ENCODE peak calls at places on chromosomes 3 and 15, in four cellular contexts. U, N, K and T are unnamed samples.

GRCh38 chr15:51368751-51369450 is 27.4 kb downstream of the GLDN start:
- DNase-seq in U (no peak), N (peak), K (peak), T (no peak)

GRCh38 chr3:14428087-14429067 is 26.0 kb downstream of the SLC6A6 start:
- DNase-seq in U (no peak), K (no peak), N (no peak), T (no peak)

GRCh38 chr3:134636406-134636805 is 14.4 kb downstream of the KY start:
- DNase-seq in U (no peak), K (no peak), N (no peak), T (no peak)

GRCh38 chr15:30872341-30872748 is 31.4 kb upstream of the FAN1 start:
- DNase-seq in K (no peak), U (no peak), N (peak), T (no peak)

GRCh38 chr3:15081960-15082664 is 16.8 kb downstream of the RBSN start:
- DNase-seq in K (no peak), N (peak), U (no peak), T (no peak)

GRCh38 chr3:49889296-49889695 is 14.4 kb downstream of the MST1R start:
- DNase-seq in K (no peak), N (no peak), U (no peak), T (no peak)

GRCh38 chr15:45120081-45120972 is 6.2 kb downstream of the DUOXA2 start:
- DNase-seq in K (no peak), N (no peak), U (no peak), T (no peak)

GRCh38 chr3:151318313-151318712 is 1.7 kb upstream of the GPR87 start:
- DNase-seq in N (peak), U (no peak), K (no peak), T (no peak)

GRCh38 chr3:10445561-10445960 is 59.8 kb downstream of the ATP2B2 start:
- DNase-seq in K (no peak), U (no peak), N (peak), T (no peak)

GRCh38 chr3:169344465-169344864 is 319.0 kb downstream of the MECOM start:
- DNase-seq in U (no peak), K (no peak), N (peak), T (peak)
- H3K27ac ChIP-seq in U (no peak), K (no peak), N (peak), T (no peak)

GRCh38 chr3:43525376-43525775 is 96.4 kb downstream of the ANO10 start:
- DNase-seq in N (no peak), U (no peak), K (no peak), T (no peak)
- TF ChIP-seq CTCF in N (no peak), U (no peak), K (no peak), T (no peak)

GRCh38 chr15:90619939-90620338 is 90.2 kb downstream of the CRTC3 start:
- DNase-seq in U (no peak), K (no peak), N (no peak), T (no peak)

GRCh38 chr15:90619468-90619867 is 89.7 kb downstream of the CRTC3 start:
- DNase-seq in U (no peak), N (no peak), K (no peak), T (no peak)

GRCh38 chr15:90617171-90617570 is 87.4 kb downstream of the CRTC3 start:
- DNase-seq in K (no peak), N (peak), U (no peak), T (no peak)

GRCh38 chr15:90618330-90619136 is 88.8 kb downstream of the CRTC3 start:
- DNase-seq in U (no peak), N (no peak), K (no peak), T (no peak)

DNA sequence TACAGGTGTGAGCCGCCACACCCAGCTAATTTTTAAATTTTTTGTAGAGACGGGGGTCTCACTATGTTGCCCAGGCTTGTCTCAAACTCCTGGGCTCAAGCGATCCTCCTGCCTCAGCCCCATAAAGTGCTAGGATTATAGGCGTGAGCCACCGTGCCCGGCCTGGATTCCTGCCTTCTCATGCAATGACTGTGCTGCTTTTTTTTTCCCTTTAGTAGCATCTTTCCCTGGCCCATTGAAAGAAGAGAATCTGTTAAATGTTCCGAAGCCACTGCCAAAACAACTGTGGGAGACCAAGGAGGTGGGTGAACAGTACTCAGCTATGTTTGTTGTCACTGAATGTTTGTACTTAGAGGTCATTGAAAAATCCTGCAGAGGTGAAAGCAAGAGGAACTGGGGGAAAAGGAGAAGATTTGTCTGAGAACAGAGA is 88.0 kb downstream of the CRTC3 start:
- DNase-seq in U (no peak), K (no peak), N (no peak), T (no peak)
- H3K27ac ChIP-seq in U (peak), K (no peak), N (no peak), T (no peak)

DNA sequence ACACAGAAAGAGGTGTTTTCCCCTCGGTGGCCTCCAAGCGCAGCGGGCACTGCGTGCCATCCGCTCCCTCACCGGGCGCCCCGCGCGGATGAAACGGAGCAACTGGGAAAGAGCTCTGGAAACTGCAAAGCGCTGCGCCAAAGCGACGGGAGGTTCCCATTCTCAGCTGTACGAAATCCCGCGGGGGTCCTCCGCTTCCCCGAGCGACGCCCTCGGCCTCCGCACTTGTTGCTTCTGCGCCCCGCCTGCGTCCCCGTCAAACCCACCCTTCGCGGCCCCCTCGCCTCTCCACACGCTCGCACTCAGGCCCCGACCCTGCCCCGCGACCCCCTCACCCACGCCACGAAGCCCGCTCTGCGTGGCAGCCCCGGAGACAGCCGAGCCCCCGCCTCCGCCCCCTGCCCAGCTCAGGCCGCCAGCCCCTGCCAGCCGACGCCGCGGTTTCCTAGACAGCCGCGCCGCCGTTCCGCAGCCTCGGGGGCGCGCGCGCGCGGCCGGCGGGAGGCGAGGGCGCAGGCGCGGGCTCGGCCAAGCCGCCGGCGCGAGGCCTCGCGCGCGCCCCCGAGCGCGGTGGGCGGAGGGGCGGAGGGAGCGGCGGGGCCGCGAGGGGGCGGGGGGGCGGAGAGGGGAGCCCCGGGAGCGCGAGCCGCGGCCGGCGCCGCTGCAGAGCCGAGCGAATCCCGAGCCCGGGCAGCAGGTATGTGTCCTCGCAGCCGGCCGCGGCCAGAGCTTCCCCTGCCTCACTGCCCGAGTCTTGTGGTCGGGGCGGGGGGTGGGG is at the start of gene TMEM266:
- DNase-seq in U (peak), K (peak), N (peak), T (peak)
- TF ChIP-seq CTCF in U (no peak), K (no peak), N (no peak), T (no peak)

GRCh38 chr3:41477399-41478014 is 278.2 kb downstream of the CTNNB1 start:
- DNase-seq in U (no peak), K (no peak), N (no peak), T (no peak)

GRCh38 chr3:41485484-41485883 is 286.2 kb downstream of the CTNNB1 start:
- DNase-seq in U (no peak), N (no peak), K (no peak), T (no peak)

DNA sequence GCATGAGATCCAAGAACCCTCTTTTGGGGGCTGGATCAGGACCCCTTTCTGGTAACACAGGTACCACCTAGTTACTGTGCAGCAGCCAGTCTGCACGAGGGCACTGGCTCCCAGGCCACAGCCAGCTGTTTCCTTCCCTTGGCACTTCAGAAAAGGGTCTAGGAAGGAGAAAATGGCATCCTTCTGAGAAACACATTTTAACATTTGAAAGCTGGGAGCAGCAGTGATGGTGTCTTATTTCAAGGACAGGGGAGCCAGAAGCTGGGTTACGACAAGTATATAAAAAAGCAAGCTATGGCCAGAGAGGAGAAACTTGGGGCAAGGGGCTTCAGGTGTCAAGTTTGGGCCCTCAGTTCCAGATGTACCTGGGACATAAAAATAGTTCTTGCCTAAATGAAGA is 282.8 kb downstream of the CTNNB1 start:
- DNase-seq in N (no peak), U (no peak), K (no peak), T (no peak)
- H3K27ac ChIP-seq in N (no peak), U (no peak), K (no peak), T (no peak)

GRCh38 chr3:23882487-23882918 is 34.3 kb downstream of the NKIRAS1 start:
- DNase-seq in N (no peak), K (no peak), U (no peak), T (no peak)

GRCh38 chr3:23886311-23886710 is 30.5 kb downstream of the NKIRAS1 start:
- DNase-seq in K (no peak), U (no peak), N (no peak), T (no peak)

GRCh38 chr3:23880703-23881339 is 36.0 kb downstream of the NKIRAS1 start:
- DNase-seq in N (no peak), U (no peak), K (no peak), T (no peak)

GRCh38 chr3:23885210-23885609 is 31.6 kb downstream of the NKIRAS1 start:
- DNase-seq in K (no peak), U (no peak), N (no peak), T (no peak)

DNA sequence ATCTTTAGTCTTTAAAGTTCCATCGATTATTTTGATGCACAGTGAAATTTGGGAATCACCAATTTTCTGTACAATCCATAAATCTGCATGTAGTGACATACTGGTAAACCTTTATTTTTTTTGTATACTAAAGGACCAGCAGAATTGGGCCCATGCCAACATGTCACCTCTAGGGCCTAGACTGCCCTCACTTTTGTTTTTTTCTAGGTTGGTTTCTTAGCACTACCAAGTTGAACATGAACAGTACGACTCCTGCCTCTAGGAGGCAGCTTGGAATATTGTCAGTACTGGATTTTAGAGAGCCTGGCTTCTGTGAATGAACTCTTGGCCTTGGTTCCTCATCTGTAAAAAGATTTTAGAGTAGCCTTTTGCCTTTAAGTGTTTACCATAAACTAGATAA is 32.3 kb downstream of the NKIRAS1 start:
- DNase-seq in N (peak), K (peak), U (no peak), T (no peak)
- TF ChIP-seq CTCF in N (peak), K (no peak), U (no peak), T (no peak)

GRCh38 chr3:72888546-72889309 is 882 bp downstream of the GXYLT2 start:
- DNase-seq in K (no peak), N (peak), U (peak), T (no peak)
- H3K27ac ChIP-seq in K (peak), N (no peak), U (peak), T (peak)

DNA sequence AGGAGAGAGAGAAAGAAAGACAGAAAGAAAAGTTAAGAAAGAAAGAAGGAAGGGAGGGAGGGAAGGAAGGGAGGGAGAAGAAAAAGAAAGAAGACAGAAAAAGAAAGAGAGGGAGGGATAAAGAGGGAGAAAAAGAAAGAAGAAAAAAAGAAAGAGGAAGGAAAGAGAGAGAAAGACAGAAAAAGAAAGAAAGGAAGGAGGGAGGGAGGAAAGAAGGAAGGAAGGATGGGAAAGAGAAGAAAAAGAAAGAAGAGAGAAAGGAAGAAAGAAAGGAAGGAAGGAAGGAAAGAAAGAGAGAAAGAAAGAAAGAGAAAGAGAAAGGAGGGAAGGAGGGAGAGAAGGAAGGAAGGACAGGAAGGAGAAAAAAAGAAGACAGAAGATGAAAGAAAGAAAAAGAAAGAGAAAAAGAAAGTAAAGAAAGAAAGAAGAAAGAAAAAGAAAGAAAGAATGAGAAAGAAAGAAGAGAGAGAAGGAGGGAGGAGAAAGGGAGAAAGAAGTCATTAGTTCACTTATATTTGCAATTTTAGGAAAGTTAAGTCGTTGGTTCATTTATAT is 567.2 kb upstream of the CBLB start:
- DNase-seq in K (no peak), U (no peak), N (no peak), T (no peak)
- TF ChIP-seq CTCF in K (no peak), U (no peak), N (no peak), T (no peak)

DNA sequence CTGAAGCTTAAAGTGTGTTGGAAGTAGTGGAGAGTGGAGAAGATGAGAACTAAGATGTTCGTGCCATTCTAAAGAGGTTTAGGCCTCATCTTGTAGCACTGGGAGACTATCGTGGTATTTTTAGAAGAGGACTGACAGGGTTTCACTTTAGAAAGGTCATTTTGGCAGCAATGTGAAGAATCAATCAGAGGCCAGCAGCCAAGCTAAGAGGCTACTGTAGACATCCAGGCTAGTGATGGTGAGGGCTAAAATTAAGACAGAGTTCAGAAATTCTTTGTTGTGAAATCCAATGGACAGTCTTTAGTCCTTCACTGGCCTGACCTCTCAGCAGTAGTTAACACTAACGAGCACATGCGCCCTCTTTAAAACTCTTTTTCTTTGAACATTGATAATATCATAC is 288.2 kb downstream of the TBL1XR1 start:
- DNase-seq in K (no peak), U (no peak), N (no peak), T (no peak)
- H3K27ac ChIP-seq in K (no peak), U (no peak), N (no peak), T (no peak)

GRCh38 chr3:184755315-184755731 is 43.5 kb upstream of the MAGEF1 start:
- DNase-seq in U (no peak), N (no peak), K (no peak), T (no peak)

GRCh38 chr3:184758056-184758455 is 46.2 kb upstream of the MAGEF1 start:
- DNase-seq in N (no peak), K (no peak), U (no peak), T (no peak)

GRCh38 chr3:184759666-184760200 is 47.9 kb upstream of the MAGEF1 start:
- DNase-seq in N (no peak), U (no peak), K (no peak), T (no peak)

GRCh38 chr3:184756151-184756681 is 44.4 kb upstream of the MAGEF1 start:
- DNase-seq in U (no peak), K (no peak), N (no peak), T (no peak)

GRCh38 chr3:184757010-184757651 is 45.3 kb upstream of the MAGEF1 start:
- DNase-seq in U (peak), N (no peak), K (no peak), T (no peak)
- TF ChIP-seq CTCF in U (no peak), N (no peak), K (no peak), T (no peak)